ENCODE peak calls at places on chromosomes 6 and 20, in five cellular contexts. M is lower leg skin, W is GM13977, N is mesothelial cell of epicardium, H is H9. L is an unnamed sample.

GRCh38 chr6:116410945-116411623 is 40.3 kb downstream of the DSE start:
- DNase-seq in M (no peak), W (no peak), N (no peak), H (no peak), L (no peak)

GRCh38 chr20:38127011-38127621 is 38.0 kb downstream of the TGM2 start:
- DNase-seq in M (peak), W (no peak), N (no peak), H (no peak), L (no peak)

GRCh38 chr6:36829919-36830544 is 9.2 kb downstream of the CPNE5 start:
- DNase-seq in M (peak), W (no peak), N (no peak), H (no peak), L (no peak)

GRCh38 chr6:136351518-136352106 is 62.0 kb upstream of the BCLAF1 start:
- DNase-seq in M (no peak), W (no peak), N (no peak), H (peak), L (no peak)

GRCh38 chr6:105345506-105345905 is 57.4 kb downstream of the PREP start:
- DNase-seq in M (no peak), W (no peak), N (no peak), H (no peak), L (no peak)

GRCh38 chr6:36735110-36735971 is 37.7 kb downstream of the RAB44 start:
- DNase-seq in M (peak), W (peak), N (no peak), H (no peak), L (peak)

GRCh38 chr20:8427419-8428065 is 295.5 kb downstream of the PLCB1 start:
- DNase-seq in M (no peak), W (no peak), N (no peak), H (no peak), L (no peak)

GRCh38 chr20:6685181-6685582 is 82.3 kb upstream of the BMP2 start:
- DNase-seq in M (no peak), W (no peak), N (no peak), H (no peak), L (no peak)

GRCh38 chr6:121791396-121792315 is 356.2 kb downstream of the GJA1 start:
- DNase-seq in M (no peak), W (no peak), N (no peak), H (peak), L (no peak)

GRCh38 chr6:137904822-137905617 is 38.0 kb downstream of the TNFAIP3 start:
- DNase-seq in M (no peak), W (peak), N (no peak), H (no peak), L (peak)

GRCh38 chr20:3408251-3408637 is 775 bp upstream of the DNAAF9 start:
- DNase-seq in M (peak), W (no peak), N (no peak), H (no peak), L (no peak)

GRCh38 chr20:528923-529594 is 14.5 kb downstream of the CSNK2A1 start:
- DNase-seq in M (no peak), W (no peak), N (no peak), H (no peak), L (peak)

GRCh38 chr6:118896339-118897136 is 2.6 kb downstream of the ASF1A start:
- DNase-seq in M (no peak), W (peak), N (no peak), H (no peak), L (no peak)
- TF ChIP-seq CTCF in M (no peak), W (peak), N (peak), H (peak), L (peak)

DNA sequence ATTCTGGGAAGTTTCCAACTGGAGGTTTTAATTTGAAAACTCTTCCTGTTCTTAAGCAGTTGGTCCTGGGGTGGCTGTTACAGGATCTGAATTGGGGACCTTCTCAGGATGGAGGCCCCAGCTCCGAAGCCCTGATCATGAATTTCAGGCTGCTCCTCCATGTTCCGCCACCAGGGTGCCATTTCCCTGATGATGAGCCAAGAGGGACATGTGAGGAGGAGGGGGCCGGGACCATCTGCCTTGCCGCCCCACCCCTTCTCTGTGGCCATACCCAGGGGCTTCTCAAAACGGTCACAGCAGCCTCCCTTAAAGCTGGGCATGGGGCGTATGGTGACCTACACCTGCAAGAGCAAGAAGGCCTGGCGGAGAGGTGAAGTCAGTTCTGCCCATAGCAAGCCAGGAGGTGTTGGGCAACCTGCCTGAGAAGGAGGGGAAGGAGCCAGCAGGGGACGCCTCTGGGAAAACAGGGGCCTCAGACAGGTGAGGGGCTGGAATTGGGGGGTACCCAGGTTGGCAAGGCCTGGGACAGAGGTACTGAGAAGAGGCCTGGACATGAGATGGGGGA is 3.6 kb upstream of the BAK1 start:
- DNase-seq in M (no peak), W (no peak), N (no peak), H (peak), L (peak)
- TF ChIP-seq CTCF in M (no peak), W (peak), N (peak), H (peak), L (peak)

GRCh38 chr20:53210931-53211330 is 238.8 kb downstream of the TSHZ2 start:
- DNase-seq in M (no peak), W (no peak), N (no peak), H (no peak), L (no peak)

GRCh38 chr20:53210041-53210440 is 237.9 kb downstream of the TSHZ2 start:
- DNase-seq in M (peak), W (no peak), N (no peak), H (no peak), L (no peak)

GRCh38 chr20:53205046-53205445 is 232.9 kb downstream of the TSHZ2 start:
- DNase-seq in M (peak), W (no peak), N (no peak), H (no peak), L (no peak)

GRCh38 chr20:53212018-53212417 is 239.9 kb downstream of the TSHZ2 start:
- DNase-seq in M (peak), W (no peak), N (no peak), H (no peak), L (no peak)

DNA sequence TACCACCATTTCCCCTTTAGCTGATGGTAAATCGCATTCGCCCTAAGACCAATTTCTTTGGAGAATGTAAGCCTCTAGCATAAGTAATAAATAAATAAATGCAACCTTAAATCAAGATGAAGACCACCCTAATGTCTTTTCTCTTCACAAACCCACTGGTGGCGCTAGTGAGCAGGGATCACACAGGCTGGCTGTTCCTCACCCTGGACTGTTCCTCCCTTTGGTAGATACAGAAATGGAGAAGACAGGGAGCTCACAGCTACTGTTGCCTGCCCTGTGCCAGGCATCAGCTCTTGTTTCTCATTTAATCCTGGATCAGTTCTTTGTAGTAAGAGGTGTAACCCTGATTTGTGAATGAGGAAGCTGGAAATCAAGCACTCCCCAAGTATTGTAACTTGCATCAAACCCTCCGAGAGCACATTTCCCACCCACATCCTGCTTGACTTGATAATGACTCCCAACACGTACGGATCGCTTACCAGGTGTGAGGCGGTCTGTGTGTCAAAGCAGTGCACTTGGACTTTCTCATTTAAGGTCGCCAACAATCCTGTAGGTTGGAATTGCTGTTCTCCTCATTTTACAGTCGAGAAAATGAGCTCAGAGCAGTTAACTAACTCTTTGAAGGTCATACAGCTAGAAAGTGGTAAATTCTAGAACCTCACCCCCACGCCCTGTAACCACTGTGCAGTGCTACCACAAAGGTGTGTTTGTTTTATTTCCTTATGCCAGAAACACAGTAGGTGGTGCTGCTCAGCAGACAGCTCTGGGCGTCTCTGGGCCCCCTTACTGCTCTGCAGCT is 236.2 kb downstream of the TSHZ2 start:
- DNase-seq in M (peak), W (no peak), N (no peak), H (peak), L (peak)
- TF ChIP-seq CTCF in M (no peak), W (peak), N (no peak), H (peak), L (peak)

GRCh38 chr6:44629636-44630035 is 242.1 kb downstream of the CDC5L start:
- DNase-seq in M (no peak), W (no peak), N (no peak), H (no peak), L (no peak)

GRCh38 chr6:44631968-44632367 is 244.5 kb downstream of the CDC5L start:
- DNase-seq in M (no peak), W (no peak), N (no peak), H (no peak), L (no peak)

GRCh38 chr6:44627879-44628271 is 240.4 kb downstream of the CDC5L start:
- DNase-seq in M (no peak), W (no peak), N (no peak), H (no peak), L (no peak)

GRCh38 chr6:44628347-44628746 is 240.8 kb downstream of the CDC5L start:
- DNase-seq in M (no peak), W (no peak), N (no peak), H (no peak), L (no peak)

DNA sequence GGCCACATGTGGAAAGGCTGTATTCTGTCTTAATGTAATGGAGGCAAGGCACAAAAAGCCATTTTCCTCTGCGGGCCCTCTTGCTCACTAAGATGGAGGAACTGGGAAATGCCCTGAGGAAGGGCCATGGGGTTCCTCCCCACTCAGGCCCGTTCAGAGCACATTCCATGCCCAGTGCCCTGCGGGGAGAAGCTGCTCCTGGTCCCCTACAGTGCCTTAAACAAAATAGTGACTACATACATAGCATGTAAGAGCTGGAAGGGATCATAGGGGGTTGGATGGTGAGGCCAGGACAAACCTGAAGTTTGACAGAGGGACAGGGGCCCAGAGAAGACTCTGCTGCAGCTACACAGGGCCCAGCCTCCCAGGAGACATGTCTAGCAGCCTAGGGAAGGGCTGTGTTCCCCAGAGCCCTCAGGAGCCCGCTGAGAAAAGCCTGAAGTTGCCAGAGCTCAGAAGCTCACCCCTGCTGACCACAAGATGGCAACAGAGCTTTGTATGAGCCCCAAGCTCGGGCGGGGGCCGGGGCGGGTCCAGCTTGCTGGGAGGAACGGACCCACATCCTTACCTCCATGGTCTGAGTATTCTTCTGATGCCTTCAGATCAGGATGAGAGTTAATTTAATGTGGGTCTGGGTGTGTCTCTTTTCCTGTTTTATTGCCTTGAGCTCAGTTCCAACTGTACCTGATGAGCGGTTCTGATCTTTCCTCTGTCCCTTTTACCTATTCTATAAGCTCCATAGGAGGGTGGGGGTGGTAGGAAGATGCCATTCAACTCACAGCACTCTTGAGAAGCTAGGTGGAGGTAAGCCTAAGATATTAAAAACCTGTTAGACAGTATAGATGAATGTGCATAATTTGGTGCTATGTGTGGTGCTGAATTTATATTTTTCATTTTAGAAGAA is 242.9 kb downstream of the CDC5L start:
- DNase-seq in M (peak), W (peak), N (no peak), H (peak), L (peak)
- TF ChIP-seq CTCF in M (no peak), W (peak), N (no peak), H (peak), L (peak)

DNA sequence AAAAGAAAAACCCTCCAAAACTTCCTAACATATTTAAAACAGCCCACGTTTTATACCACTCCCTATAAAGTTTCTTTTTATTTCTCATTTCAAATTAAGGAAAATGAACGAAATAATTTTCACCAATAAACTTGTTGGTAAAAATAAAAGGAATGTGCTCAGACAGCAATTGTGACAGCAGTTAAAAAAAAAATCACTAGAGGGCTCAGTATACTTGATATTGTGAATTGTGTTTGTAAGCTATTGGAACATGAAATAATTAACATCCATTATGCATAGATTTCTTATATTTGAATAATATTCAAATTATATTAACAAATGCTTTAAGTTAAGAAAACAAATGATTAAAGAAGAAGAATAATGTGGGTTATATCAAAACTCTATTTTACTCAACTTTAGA is 105.5 kb downstream of the ASCC3 start:
- DNase-seq in M (no peak), W (no peak), N (no peak), H (no peak), L (no peak)
- TF ChIP-seq CTCF in M (no peak), W (no peak), N (no peak), H (no peak), L (no peak)

GRCh38 chr6:25341923-25342619 is 62.9 kb downstream of the CARMIL1 start:
- DNase-seq in M (no peak), W (no peak), N (no peak), H (peak), L (no peak)
- TF ChIP-seq CTCF in M (no peak), W (no peak), N (no peak), H (peak), L (no peak)

GRCh38 chr6:28839443-28840120 is 84.2 kb downstream of the TRIM27 start:
- DNase-seq in M (no peak), W (no peak), N (no peak), H (no peak), L (no peak)

GRCh38 chr6:28838289-28838633 is 85.5 kb downstream of the TRIM27 start:
- DNase-seq in M (peak), W (peak), N (peak), H (peak), L (peak)

GRCh38 chr6:28838634-28839442 is 84.9 kb downstream of the TRIM27 start:
- DNase-seq in M (peak), W (peak), N (peak), H (peak), L (peak)

GRCh38 chr6:28841290-28841689 is 82.5 kb downstream of the TRIM27 start:
- DNase-seq in M (no peak), W (no peak), N (no peak), H (peak), L (no peak)
- TF ChIP-seq CTCF in M (no peak), W (no peak), N (no peak), H (peak), L (no peak)

DNA sequence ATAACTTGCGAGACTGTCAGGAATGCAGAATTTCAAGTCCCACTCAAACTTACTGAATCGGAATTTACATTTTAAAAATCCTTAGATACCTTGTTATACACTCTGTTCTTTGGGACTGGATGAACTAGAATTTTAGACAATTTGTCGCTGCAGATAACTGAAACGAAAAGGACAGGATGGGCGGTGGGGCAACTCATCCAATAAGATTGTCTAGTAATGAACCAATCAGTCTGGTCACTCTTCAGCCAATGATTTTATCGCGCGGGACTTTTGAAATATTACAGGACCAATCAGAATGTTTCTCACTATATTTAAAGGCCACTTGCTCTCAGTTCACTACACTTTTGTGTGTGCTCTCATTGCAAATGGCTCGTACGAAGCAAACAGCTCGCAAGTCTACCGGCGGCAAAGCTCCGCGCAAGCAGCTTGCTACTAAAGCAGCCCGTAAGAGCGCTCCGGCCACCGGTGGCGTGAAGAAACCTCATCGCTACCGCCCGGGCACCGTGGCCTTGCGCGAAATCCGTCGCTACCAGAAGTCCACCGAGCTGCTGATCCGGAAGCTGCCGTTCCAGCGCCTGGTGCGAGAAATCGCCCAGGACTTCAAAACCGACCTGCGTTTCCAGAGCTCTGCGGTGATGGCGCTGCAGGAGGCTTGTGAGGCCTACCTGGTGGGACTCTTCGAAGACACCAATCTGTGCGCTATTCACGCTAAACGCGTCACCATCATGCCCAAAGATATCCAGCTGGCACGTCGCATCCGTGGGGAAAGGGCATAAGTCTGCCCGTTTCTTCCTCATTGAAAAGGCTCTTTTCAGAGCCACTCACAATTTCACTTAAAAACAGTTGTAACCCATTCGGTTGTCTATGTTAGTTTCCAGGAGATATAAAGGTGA is 41.9 kb upstream of the HFE start:
- DNase-seq in M (peak), W (peak), N (no peak), H (no peak), L (peak)
- TF ChIP-seq CTCF in M (no peak), W (peak), N (no peak), H (no peak), L (no peak)

GRCh38 chr6:149854532-149854931 is 9.6 kb downstream of the LRP11 start:
- DNase-seq in M (no peak), W (no peak), N (no peak), H (no peak), L (no peak)

GRCh38 chr6:149847943-149848267 is 16.3 kb downstream of the LRP11 start:
- DNase-seq in M (no peak), W (no peak), N (no peak), H (no peak), L (no peak)

GRCh38 chr6:149852180-149852579 is 12.0 kb downstream of the LRP11 start:
- DNase-seq in M (no peak), W (no peak), N (no peak), H (no peak), L (no peak)

GRCh38 chr6:149852881-149853280 is 11.3 kb downstream of the LRP11 start:
- DNase-seq in M (no peak), W (no peak), N (no peak), H (no peak), L (no peak)

DNA sequence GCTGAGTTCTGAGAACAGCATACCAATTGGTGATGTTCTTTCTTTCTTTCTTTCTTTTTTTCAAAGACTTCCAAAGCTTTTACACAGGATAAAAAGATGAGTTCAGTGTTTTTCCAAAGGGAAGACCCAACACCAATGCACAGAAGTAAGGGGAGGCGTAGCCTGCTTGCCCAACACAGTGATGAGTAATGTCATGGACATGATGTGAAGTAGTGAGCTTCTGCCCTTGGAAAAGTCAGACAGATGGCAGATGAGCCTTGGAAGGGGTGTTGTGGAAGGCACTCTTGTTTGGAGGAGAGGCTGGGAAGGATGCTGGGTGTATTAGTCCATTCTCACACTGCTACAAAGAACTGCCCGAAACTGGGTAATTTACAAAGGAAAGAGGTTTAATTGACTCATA is 12.7 kb downstream of the LRP11 start:
- DNase-seq in M (no peak), W (no peak), N (no peak), H (no peak), L (no peak)
- TF ChIP-seq CTCF in M (no peak), W (no peak), N (no peak), H (no peak), L (no peak)

L was measured in activated CD8-positive, alpha-beta T cell treated with anti-CD3 and anti-CD28 coated beads for 36 hours.